ENCODE peak calls at places on chromosomes 16 and 17, in seven cellular contexts. Z, O, Q, B, L, J and P are unnamed samples.

GRCh38 chr17:41957058-41957868 is 9.3 kb upstream of the CNP start:
- DNase-seq in L (no peak), Z (peak), Q (no peak), O (no peak), B (peak), J (no peak), P (no peak)

GRCh38 chr17:62649570-62649969 is 22.1 kb downstream of the MRC2 start:
- DNase-seq in J (no peak), Z (no peak), B (no peak), Q (no peak), L (no peak), O (no peak), P (peak)

GRCh38 chr16:5025171-5025632 is 8.5 kb downstream of the NAGPA start:
- DNase-seq in Z (peak), O (no peak), B (peak), J (peak), L (no peak), Q (no peak), P (peak)

GRCh38 chr16:31700200-31700529 is 172.5 kb downstream of the AHSP start:
- DNase-seq in O (no peak), Z (no peak), Q (no peak), B (peak), J (no peak), L (no peak), P (no peak)

GRCh38 chr17:31499771-31500554 is 108.5 kb downstream of the RAB11FIP4 start:
- DNase-seq in O (no peak), J (no peak), Q (no peak), Z (peak), L (no peak), B (no peak), P (peak)

GRCh38 chr17:73030501-73030911 is 62.0 kb downstream of the SLC39A11 start:
- DNase-seq in B (no peak), O (no peak), Z (no peak), Q (peak), L (no peak), J (no peak), P (no peak)

GRCh38 chr16:76035689-76036088 is 241.5 kb upstream of the CNTNAP4 start:
- DNase-seq in Q (no peak), O (no peak), L (no peak), J (no peak), B (no peak), Z (no peak), P (no peak)

GRCh38 chr17:65051922-65052321 is 4.6 kb downstream of the GNA13 start:
- DNase-seq in B (no peak), L (no peak), Q (no peak), Z (no peak), O (no peak), J (no peak), P (no peak)

GRCh38 chr17:28724500-28725165 is 1.4 kb downstream of the TLCD1 start:
- DNase-seq in Q (no peak), Z (no peak), J (no peak), L (no peak), B (peak), O (no peak), P (no peak)

GRCh38 chr16:54648575-54648974 is 282.1 kb upstream of the IRX5 start:
- DNase-seq in O (no peak), L (no peak), J (no peak), Q (peak), B (no peak), Z (no peak), P (no peak)

GRCh38 chr17:3669085-3669347 is 404 bp downstream of the EMC6 start:
- DNase-seq in O (no peak), Q (no peak), L (no peak), Z (no peak), B (no peak), J (no peak), P (no peak)

GRCh38 chr16:75377971-75378386 is 55.3 kb downstream of the CFDP1 start:
- DNase-seq in L (peak), Q (peak), Z (peak), B (no peak), J (no peak), O (no peak), P (no peak)